ENCODE peak calls at places on chromosomes 11 and 22, in nine cellular contexts. U is fibroblast of the aortic adventitia; S is glutamatergic neuron; Z is fibroblast of pulmonary artery; B is hypothalamus; T is stimulated activated CD8-positive, alpha-beta memory T cell treated with anti-CD3 and anti-CD28 coated beads, Interleukin-12 subunit alpha, Interleukin-12 subunit beta, amount 100 ng/mL, for 1 hour; L is HFFc6; A is C1 segment of cervical spinal cord; W is Calu3. D is an unnamed sample.

GRCh38 chr11:94832604-94833238 is 64.6 kb downstream of the AMOTL1 start:
- DNase-seq in U (no peak), S (no peak), Z (no peak), B (no peak), T (no peak), L (no peak), A (no peak), W (no peak), D (no peak)

GRCh38 chr22:39592104-39593060 is 21.8 kb downstream of the CACNA1I start:
- DNase-seq in U (peak), S (peak), Z (peak), B (no peak), T (no peak), L (peak), A (no peak), W (peak), D (no peak)

GRCh38 chr11:132357811-132358572 is 987.6 kb downstream of the NTM start:
- DNase-seq in U (no peak), S (no peak), Z (no peak), B (no peak), T (no peak), L (no peak), A (no peak), W (no peak), D (no peak)

GRCh38 chr11:116703421-116703820 is 69.4 kb downstream of the BUD13 start:
- DNase-seq in U (no peak), S (peak), Z (peak), B (no peak), T (no peak), L (no peak), A (peak), W (no peak), D (no peak)

GRCh38 chr22:17108256-17109112 is 12.7 kb downstream of the TMEM121B start:
- DNase-seq in U (no peak), S (no peak), Z (no peak), B (no peak), T (no peak), L (no peak), A (no peak), W (no peak), D (no peak)

GRCh38 chr11:10019906-10020682 is 273.9 kb downstream of the SBF2 start:
- DNase-seq in U (no peak), S (no peak), Z (no peak), B (no peak), T (no peak), L (no peak), A (no peak), W (peak), D (no peak)

GRCh38 chr11:38988908-38989307 is 2390.9 kb upstream of the RAG2 start:
- DNase-seq in U (no peak), S (no peak), Z (no peak), B (no peak), T (no peak), L (no peak), A (no peak), W (no peak), D (no peak)

GRCh38 chr11:76288166-76288978 is 82.1 kb upstream of the WNT11 start:
- DNase-seq in U (no peak), S (no peak), Z (no peak), B (no peak), T (no peak), L (no peak), A (no peak), W (no peak), D (peak)

GRCh38 chr11:105144887-105145286 is 5.3 kb upstream of the CARD18 start:
- DNase-seq in U (peak), S (no peak), Z (peak), B (no peak), T (no peak), L (peak), A (no peak), W (peak), D (no peak)

GRCh38 chr22:26608129-26608528 is 9.7 kb downstream of the CRYBB1 start:
- DNase-seq in U (no peak), S (no peak), Z (no peak), B (no peak), T (no peak), L (no peak), A (no peak), W (no peak), D (no peak)

D was measured in activated naive CD4-positive, alpha-beta T cell treated with anti-CD3 and anti-CD28 coated beads, Interleukin-2, amount 50 U/mL, for 72 hours.